ENCODE peak calls at places on chromosomes 12 and 14, in seven cellular contexts. U, N, T, S, H, K and J are unnamed samples.
A peak's percentile ranks its signal among the peaks of the same experiment; 100 is the strongest.

GRCh38 chr12:6603095-6603567 is 4.0 kb downstream of the CHD4 start:
- DNase-seq in U (peak; percentile 93), T (no peak), S (peak; percentile 27), K (no peak), H (peak; percentile 9), N (no peak), J (no peak)

GRCh38 chr12:11576104-11576503 is 73.4 kb upstream of the ETV6 start:
- DNase-seq in N (no peak), T (no peak), K (no peak), S (peak; percentile 68), H (peak; percentile 99), U (no peak), J (no peak)

GRCh38 chr12:2681426-2682205 is 113.2 kb upstream of the FKBP4 start:
- DNase-seq in U (no peak), S (no peak), K (no peak), H (no peak), T (no peak), N (no peak), J (no peak)

GRCh38 chr14:45198551-45198950 is 54.5 kb downstream of the MIS18BP1 start:
- DNase-seq in H (peak; percentile 69), S (peak; percentile 95), T (no peak), K (no peak), U (no peak), N (no peak), J (no peak)

GRCh38 chr14:22289570-22289969 is 299.5 kb downstream of the DAD1 start:
- DNase-seq in S (no peak), N (no peak), U (no peak), T (no peak), H (no peak), K (no peak), J (no peak)

GRCh38 chr12:108400900-108401480 is 61.9 kb upstream of the CMKLR1 start:
- DNase-seq in H (no peak), N (no peak), U (no peak), T (no peak), K (no peak), S (no peak), J (no peak)

GRCh38 chr14:95409472-95410307 is 90.0 kb upstream of the CLMN start:
- DNase-seq in S (no peak), H (no peak), U (no peak), N (no peak), T (no peak), K (no peak), J (no peak)

GRCh38 chr14:75711796-75712211 is 50.8 kb downstream of the TTLL5 start:
- DNase-seq in N (peak; percentile 13), T (peak; percentile 25), S (peak; percentile 95), H (peak; percentile 94), K (no peak), U (no peak), J (peak; percentile 13)

GRCh38 chr12:57717131-57717530 is 21.4 kb downstream of the AGAP2 start:
- DNase-seq in N (no peak), S (no peak), H (no peak), K (no peak), T (no peak), U (no peak), J (no peak)

GRCh38 chr12:66130267-66131066 is at the start of gene LLPH:
- DNase-seq in U (peak; percentile 88), H (peak; percentile 93), T (peak; percentile 90), N (peak; percentile 93), K (peak; percentile 76), S (peak; percentile 77), J (peak; percentile 93)

GRCh38 chr12:108975024-108975593 is 45.8 kb downstream of the SVOP start:
- DNase-seq in K (no peak), T (no peak), N (no peak), U (no peak), S (no peak), H (no peak), J (no peak)

GRCh38 chr12:11731042-11731357 is 81.5 kb downstream of the ETV6 start:
- DNase-seq in N (no peak), T (no peak), H (no peak), K (no peak), S (no peak), U (no peak), J (no peak)

GRCh38 chr12:39145175-39145999 is 240.0 kb upstream of the CPNE8 start:
- DNase-seq in H (peak; percentile 52), U (peak; percentile 83), S (no peak), N (peak; percentile 45), K (peak; percentile 70), T (peak; percentile 71), J (peak; percentile 16)

GRCh38 chr12:89756100-89756637 is 47.5 kb upstream of the ATP2B1 start:
- DNase-seq in T (no peak), K (no peak), N (no peak), H (no peak), S (no peak), U (no peak), J (no peak)

GRCh38 chr14:69880051-69880487 is 853 bp downstream of the SMOC1 start:
- DNase-seq in T (no peak), U (no peak), S (no peak), K (no peak), N (no peak), H (peak; percentile 49), J (no peak)

GRCh38 chr14:32397871-32398640 is 69.0 kb downstream of the AKAP6 start:
- DNase-seq in U (no peak), S (peak; percentile 87), N (no peak), H (peak; percentile 92), K (no peak), T (no peak), J (no peak)

GRCh38 chr14:101018561-101019290 is 115.2 kb upstream of the RTL1 start:
- DNase-seq in U (no peak), N (no peak), T (no peak), S (no peak), H (no peak), K (no peak), J (no peak)

GRCh38 chr12:93000026-93000425 is 70.9 kb upstream of the EEA1 start:
- DNase-seq in U (no peak), S (no peak), H (no peak), N (no peak), T (no peak), K (no peak), J (no peak)

GRCh38 chr14:89845346-89845745 is 109.2 kb downstream of the EFCAB11 start:
- DNase-seq in K (no peak), U (no peak), T (no peak), H (peak; percentile 12), N (no peak), S (peak; percentile 97), J (no peak)

GRCh38 chr14:64717870-64718269 is 13.6 kb downstream of the PLEKHG3 start:
- DNase-seq in N (no peak), S (no peak), U (no peak), K (no peak), T (no peak), H (peak; percentile 44), J (no peak)

GRCh38 chr14:59509101-59509500 is 24.8 kb downstream of the JKAMP start:
- DNase-seq in N (no peak), T (no peak), U (no peak), K (no peak), H (no peak), S (no peak), J (no peak)

GRCh38 chr14:59510957-59511356 is 26.6 kb downstream of the JKAMP start:
- DNase-seq in H (no peak), U (no peak), T (no peak), N (no peak), S (no peak), K (no peak), J (no peak)

GRCh38 chr14:59507752-59508103 is 23.4 kb downstream of the JKAMP start:
- DNase-seq in S (no peak), H (peak; percentile 51), K (no peak), T (no peak), N (no peak), U (no peak), J (no peak)

GRCh38 chr14:59510001-59510400 is 25.7 kb downstream of the JKAMP start:
- DNase-seq in N (no peak), H (no peak), K (no peak), U (no peak), S (peak; percentile 10), T (no peak), J (no peak)

DNA sequence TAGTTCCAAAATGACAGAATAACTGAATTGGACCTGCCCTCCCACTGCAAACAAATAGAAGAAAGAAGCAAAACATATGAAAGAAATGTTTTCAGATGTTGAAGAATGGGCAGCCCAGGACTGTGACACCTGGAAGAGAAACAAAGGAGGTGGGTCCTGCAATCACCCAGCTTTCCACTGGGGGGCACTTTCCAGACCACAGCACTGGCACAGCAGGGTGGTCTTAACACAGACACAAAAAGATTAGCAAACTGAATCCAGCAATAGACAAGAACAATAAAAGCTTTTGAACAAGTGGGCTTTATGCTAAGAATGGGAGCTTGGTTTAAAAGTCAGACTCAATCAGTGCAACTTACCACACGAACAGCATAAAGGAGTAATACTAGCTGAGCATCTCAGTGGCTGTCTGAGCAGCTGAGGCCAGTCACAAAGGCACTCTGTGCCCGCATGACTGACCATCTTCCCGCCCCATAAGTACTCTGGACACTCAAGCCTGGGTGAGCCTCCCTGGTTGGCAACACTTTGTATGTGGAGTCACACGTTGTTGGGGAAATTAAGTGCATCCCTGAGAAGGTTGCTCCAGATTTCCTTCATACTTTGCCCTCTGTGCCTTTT is 27.7 kb downstream of the JKAMP start:
- DNase-seq in S (no peak), H (peak; percentile 4), T (peak; percentile 30), N (peak; percentile 16), U (peak; percentile 64), K (peak; percentile 44), J (peak; percentile 23)
- TF ChIP-seq CTCF in S (peak; percentile 59), H (peak; percentile 33), T (peak; percentile 27), N (peak; percentile 35), U (peak; percentile 80), K (peak; percentile 66), J (peak; percentile 34)

GRCh38 chr14:106210650-106211049 is 684.3 kb downstream of the TMEM121 start:
- DNase-seq in K (no peak), U (no peak), T (peak; percentile 8), H (peak; percentile 23), N (no peak), S (no peak), J (peak; percentile 21)
- TF ChIP-seq CTCF in K (no peak), U (no peak), T (no peak), H (no peak), N (peak; percentile 16), S (no peak), J (no peak)

DNA sequence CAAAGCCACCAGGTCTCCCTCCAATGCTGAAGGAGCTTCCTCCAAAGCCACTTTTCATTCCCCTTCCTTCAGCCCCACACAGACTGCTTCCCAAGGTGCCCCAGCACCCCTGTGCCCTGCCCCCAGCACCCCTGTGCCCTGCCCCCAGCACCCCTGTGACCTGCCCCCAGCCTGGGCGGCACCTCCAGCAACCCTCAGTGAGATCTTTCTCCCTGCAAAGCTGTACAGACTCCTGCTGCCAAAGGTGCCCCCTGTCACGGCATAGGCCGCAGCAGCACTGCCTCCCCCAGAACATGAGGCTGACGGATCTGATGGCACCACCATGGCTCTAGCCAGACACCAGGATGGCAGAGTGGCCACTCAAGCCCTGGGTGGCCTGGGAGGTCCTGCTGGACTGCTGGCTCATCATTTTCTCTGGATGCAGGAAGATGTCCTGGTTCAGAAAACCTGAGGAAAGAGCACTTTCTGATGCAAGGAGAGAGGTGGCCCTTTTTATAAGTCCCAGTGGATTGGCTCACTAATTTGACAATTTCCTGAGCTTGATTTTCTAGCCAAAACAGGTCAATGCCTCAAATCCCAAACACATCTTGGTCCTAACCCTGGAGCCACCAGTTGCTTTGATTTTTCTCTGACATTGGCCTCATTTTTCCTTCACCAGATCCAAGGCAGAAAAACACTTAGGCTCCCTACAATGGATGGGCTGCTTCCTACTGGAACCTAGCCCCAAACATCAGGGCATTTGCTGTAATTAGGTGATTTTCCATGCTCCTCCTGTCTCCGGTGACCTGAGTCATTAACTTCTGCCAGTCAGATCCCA is 32.7 kb upstream of the KRT77 start:
- DNase-seq in S (no peak), H (no peak), N (no peak), K (no peak), T (no peak), U (no peak), J (no peak)
- TF ChIP-seq CTCF in S (no peak), H (no peak), N (no peak), K (no peak), T (no peak), U (no peak), J (no peak)

GRCh38 chr12:16385779-16386646 is 38.6 kb downstream of the MGST1 start:
- DNase-seq in N (peak; percentile 28), K (no peak), U (no peak), H (peak; percentile 34), S (peak; percentile 69), T (no peak), J (peak; percentile 21)
- TF ChIP-seq CTCF in N (no peak), K (peak; percentile 75), U (no peak), H (peak; percentile 53), S (peak; percentile 51), T (peak; percentile 7), J (peak; percentile 14)